ENCODE peak calls at places on chromosomes 2 and 18, in five cellular contexts. One of them, this sample, is unnamed.

GRCh38 chr2:239163306-239164070 is 237.3 kb downstream of the HDAC4 start:
- DNase-seq in RPMI7951: no peak
- DNase-seq in GM19239: no peak
- DNase-seq in stimulated activated naive CD4-positive, alpha-beta T cell: no peak
- DNase-seq in esophagus squamous epithelium: no peak
- DNase-seq in this sample: no peak

GRCh38 chr2:74399785-74400184 is 19.7 kb upstream of the DCTN1 start:
- DNase-seq in RPMI7951: peak
- DNase-seq in GM19239: no peak
- DNase-seq in stimulated activated naive CD4-positive, alpha-beta T cell: no peak
- DNase-seq in esophagus squamous epithelium: no peak
- DNase-seq in this sample: peak

GRCh38 chr2:235493775-235494715 is at the start of gene AGAP1:
- DNase-seq in RPMI7951: peak
- DNase-seq in GM19239: peak
- DNase-seq in stimulated activated naive CD4-positive, alpha-beta T cell: no peak
- DNase-seq in esophagus squamous epithelium: no peak
- DNase-seq in this sample: peak

GRCh38 chr2:44126106-44126797 is 42.4 kb upstream of the PPM1B start:
- DNase-seq in RPMI7951: no peak
- DNase-seq in GM19239: no peak
- DNase-seq in stimulated activated naive CD4-positive, alpha-beta T cell: no peak
- DNase-seq in esophagus squamous epithelium: no peak
- DNase-seq in this sample: peak

GRCh38 chr2:113219889-113220641 is 46.3 kb downstream of the PSD4 start:
- DNase-seq in RPMI7951: peak
- DNase-seq in GM19239: no peak
- DNase-seq in stimulated activated naive CD4-positive, alpha-beta T cell: no peak
- DNase-seq in esophagus squamous epithelium: no peak
- DNase-seq in this sample: peak

GRCh38 chr2:170155022-170155722 is 22.8 kb upstream of the MYO3B start:
- DNase-seq in RPMI7951: peak
- DNase-seq in GM19239: no peak
- DNase-seq in stimulated activated naive CD4-positive, alpha-beta T cell: no peak
- DNase-seq in esophagus squamous epithelium: no peak
- DNase-seq in this sample: peak

GRCh38 chr2:64143154-64144056 is 815 bp downstream of the PELI1 start:
- DNase-seq in RPMI7951: peak
- DNase-seq in GM19239: no peak
- DNase-seq in stimulated activated naive CD4-positive, alpha-beta T cell: peak
- DNase-seq in esophagus squamous epithelium: no peak
- DNase-seq in this sample: peak

GRCh38 chr2:20106746-20107145 is 55.3 kb upstream of the LAPTM4A start:
- DNase-seq in RPMI7951: peak
- DNase-seq in GM19239: no peak
- DNase-seq in stimulated activated naive CD4-positive, alpha-beta T cell: no peak
- DNase-seq in esophagus squamous epithelium: no peak
- DNase-seq in this sample: no peak

GRCh38 chr18:12048827-12049175 is 44.8 kb upstream of the ANKRD62 start:
- DNase-seq in RPMI7951: no peak
- DNase-seq in GM19239: no peak
- DNase-seq in stimulated activated naive CD4-positive, alpha-beta T cell: no peak
- DNase-seq in esophagus squamous epithelium: no peak
- DNase-seq in this sample: peak

GRCh38 chr2:241014764-241015163 is 16.3 kb downstream of the SNED1 start:
- DNase-seq in RPMI7951: no peak
- DNase-seq in GM19239: no peak
- DNase-seq in stimulated activated naive CD4-positive, alpha-beta T cell: no peak
- DNase-seq in esophagus squamous epithelium: no peak
- DNase-seq in this sample: no peak

GRCh38 chr18:3321133-3321812 is 59.3 kb downstream of the MYL12B start:
- DNase-seq in RPMI7951: peak
- DNase-seq in GM19239: no peak
- DNase-seq in stimulated activated naive CD4-positive, alpha-beta T cell: no peak
- DNase-seq in esophagus squamous epithelium: no peak
- DNase-seq in this sample: peak

GRCh38 chr2:120617055-120617454 is 118.6 kb upstream of the GLI2 start:
- DNase-seq in RPMI7951: no peak
- DNase-seq in GM19239: no peak
- DNase-seq in stimulated activated naive CD4-positive, alpha-beta T cell: no peak
- DNase-seq in esophagus squamous epithelium: no peak
- DNase-seq in this sample: no peak

GRCh38 chr2:134446431-134447091 is 192.7 kb downstream of the MGAT5 start:
- DNase-seq in RPMI7951: peak
- DNase-seq in GM19239: no peak
- DNase-seq in stimulated activated naive CD4-positive, alpha-beta T cell: no peak
- DNase-seq in esophagus squamous epithelium: no peak
- DNase-seq in this sample: peak

GRCh38 chr2:152036611-152037469 is 62.0 kb downstream of the CACNB4 start:
- DNase-seq in RPMI7951: peak
- DNase-seq in GM19239: peak
- DNase-seq in stimulated activated naive CD4-positive, alpha-beta T cell: no peak
- DNase-seq in esophagus squamous epithelium: no peak
- DNase-seq in this sample: peak